ENCODE peak calls at places on chromosome 13, in five cellular contexts. One of them, this sample, is unnamed.

GRCh38 chr13:98385591-98385990 is 191.3 kb downstream of the STK24 start:
- DNase-seq in lung: no peak
- DNase-seq in colonic mucosa: no peak
- DNase-seq in H7: no peak
- DNase-seq in sigmoid colon: no peak
- DNase-seq in this sample: no peak

GRCh38 chr13:85798999-85799646 is at the start of gene SLITRK6:
- DNase-seq in H7: peak; percentile 3
- DNase-seq in sigmoid colon: no peak
- DNase-seq in lung: no peak
- DNase-seq in colonic mucosa: peak; percentile 18
- DNase-seq in this sample: no peak

GRCh38 chr13:30429721-30430694 is 7.7 kb downstream of the UBE2L5 start:
- DNase-seq in colonic mucosa: no peak
- DNase-seq in lung: no peak
- DNase-seq in sigmoid colon: no peak
- DNase-seq in H7: no peak
- DNase-seq in this sample: no peak

GRCh38 chr13:91647361-91647970 is 249.0 kb downstream of the GPC5 start:
- DNase-seq in sigmoid colon: no peak
- DNase-seq in H7: peak; percentile 36
- DNase-seq in lung: no peak
- DNase-seq in colonic mucosa: peak; percentile 18
- DNase-seq in this sample: no peak

GRCh38 chr13:29654807-29655547 is 59.5 kb upstream of the SLC7A1 start:
- DNase-seq in lung: no peak
- DNase-seq in sigmoid colon: no peak
- DNase-seq in colonic mucosa: no peak
- DNase-seq in H7: no peak
- DNase-seq in this sample: no peak

GRCh38 chr13:102999498-102999897 is 66.7 kb downstream of the SLC10A2 start:
- DNase-seq in lung: no peak
- DNase-seq in colonic mucosa: no peak
- DNase-seq in sigmoid colon: no peak
- DNase-seq in H7: no peak
- DNase-seq in this sample: no peak

GRCh38 chr13:23292596-23292995 is 111.8 kb downstream of the SGCG start:
- DNase-seq in lung: no peak
- DNase-seq in sigmoid colon: no peak
- DNase-seq in H7: no peak
- DNase-seq in colonic mucosa: no peak
- DNase-seq in this sample: no peak

GRCh38 chr13:100721885-100722512 is 47.4 kb upstream of the TMTC4 start:
- DNase-seq in colonic mucosa: peak; percentile 44
- DNase-seq in H7: peak; percentile 72
- DNase-seq in sigmoid colon: no peak
- DNase-seq in lung: peak; percentile 40
- DNase-seq in this sample: no peak

GRCh38 chr13:28047784-28048388 is 52.5 kb downstream of the FLT3 start:
- DNase-seq in colonic mucosa: no peak
- DNase-seq in sigmoid colon: no peak
- DNase-seq in H7: no peak
- DNase-seq in lung: no peak
- DNase-seq in this sample: no peak

GRCh38 chr13:39682310-39682709 is 26.8 kb downstream of the COG6 start:
- DNase-seq in lung: no peak
- DNase-seq in sigmoid colon: no peak
- DNase-seq in colonic mucosa: no peak
- DNase-seq in H7: no peak
- DNase-seq in this sample: no peak

GRCh38 chr13:39682788-39683187 is 27.3 kb downstream of the COG6 start:
- DNase-seq in colonic mucosa: no peak
- DNase-seq in H7: no peak
- DNase-seq in lung: no peak
- DNase-seq in sigmoid colon: no peak
- DNase-seq in this sample: no peak

GRCh38 chr13:20125129-20125782 is 35.6 kb downstream of the GJA3 start:
- DNase-seq in H7: no peak
- DNase-seq in lung: no peak
- DNase-seq in colonic mucosa: no peak
- DNase-seq in sigmoid colon: peak; percentile 46
- DNase-seq in this sample: no peak

GRCh38 chr13:31638577-31638976 is 100.7 kb upstream of the RXFP2 start:
- DNase-seq in sigmoid colon: no peak
- DNase-seq in colonic mucosa: no peak
- DNase-seq in H7: no peak
- DNase-seq in lung: no peak
- DNase-seq in this sample: no peak

GRCh38 chr13:20197361-20197834 is 4.7 kb upstream of the GJB2 start:
- DNase-seq in lung: no peak
- DNase-seq in colonic mucosa: no peak
- DNase-seq in sigmoid colon: no peak
- DNase-seq in H7: peak; percentile 75
- DNase-seq in this sample: no peak

GRCh38 chr13:27428160-27428559 is 3.7 kb downstream of the GTF3A start:
- DNase-seq in lung: no peak
- DNase-seq in H7: no peak
- DNase-seq in sigmoid colon: no peak
- DNase-seq in colonic mucosa: no peak
- DNase-seq in this sample: no peak

GRCh38 chr13:114263590-114263989 is 17.8 kb upstream of the UPF3A start:
- DNase-seq in colonic mucosa: no peak
- DNase-seq in H7: no peak
- DNase-seq in sigmoid colon: no peak
- DNase-seq in lung: no peak
- DNase-seq in this sample: no peak

GRCh38 chr13:40064723-40065122 is 409.3 kb downstream of the COG6 start:
- DNase-seq in sigmoid colon: no peak
- DNase-seq in colonic mucosa: no peak
- DNase-seq in lung: no peak
- DNase-seq in H7: no peak
- DNase-seq in this sample: no peak

GRCh38 chr13:76848596-76848995 is 37.6 kb downstream of the KCTD12 start:
- DNase-seq in H7: no peak
- DNase-seq in colonic mucosa: no peak
- DNase-seq in lung: peak; percentile 49
- DNase-seq in sigmoid colon: peak; percentile 71
- DNase-seq in this sample: peak; percentile 48

GRCh38 chr13:51802601-51803000 is 1.4 kb downstream of the DHRS12 start:
- DNase-seq in lung: no peak
- DNase-seq in colonic mucosa: no peak
- DNase-seq in H7: no peak
- DNase-seq in sigmoid colon: peak; percentile 41
- DNase-seq in this sample: no peak

DNA sequence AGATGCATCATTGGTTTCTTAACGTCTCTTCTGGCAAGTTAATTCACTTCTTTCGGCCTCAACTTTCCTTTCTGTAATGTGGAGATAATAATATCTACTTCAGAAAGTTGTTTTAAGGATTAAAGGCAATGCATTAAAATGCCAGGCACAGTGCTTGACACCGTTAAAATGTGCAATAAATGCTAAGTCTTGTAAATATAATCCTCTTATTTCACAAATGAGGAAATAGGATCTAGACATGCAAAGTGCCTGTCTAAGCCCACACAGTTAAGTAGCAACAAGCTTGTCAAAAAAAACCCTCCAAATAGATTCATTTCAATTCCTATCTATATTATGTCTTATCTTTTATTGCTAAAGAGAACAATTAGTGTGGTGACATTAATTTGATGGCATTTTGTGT is 86.4 kb upstream of the TSC22D1 start:
- DNase-seq in colonic mucosa: no peak
- DNase-seq in sigmoid colon: no peak
- DNase-seq in lung: no peak
- DNase-seq in H7: no peak
- DNase-seq in this sample: no peak
- H3K27me3 ChIP-seq in colonic mucosa: no peaks in the 10 kb centered on the region
- H3K27me3 ChIP-seq in sigmoid colon: no peaks in the 10 kb centered on the region
- H3K27me3 ChIP-seq in lung: no peaks in the 10 kb centered on the region
- H3K27me3 ChIP-seq in H7: no peaks in the 10 kb centered on the region
- H3K27me3 ChIP-seq in this sample: no peaks in the 10 kb centered on the region

GRCh38 chr13:21673592-21674270 is 2.9 kb downstream of the FGF9 start:
- DNase-seq in lung: no peak
- DNase-seq in H7: peak; percentile 90
- DNase-seq in sigmoid colon: peak; percentile 61
- DNase-seq in colonic mucosa: peak; percentile 56
- DNase-seq in this sample: peak; percentile 65

GRCh38 chr13:21675095-21676007 is 4.5 kb downstream of the FGF9 start:
- DNase-seq in H7: peak; percentile 86
- DNase-seq in sigmoid colon: peak; percentile 63
- DNase-seq in colonic mucosa: peak; percentile 61
- DNase-seq in lung: no peak
- DNase-seq in this sample: peak; percentile 66

GRCh38 chr13:21677075-21677628 is 6.3 kb downstream of the FGF9 start:
- DNase-seq in colonic mucosa: no peak
- DNase-seq in lung: no peak
- DNase-seq in H7: no peak
- DNase-seq in sigmoid colon: no peak
- DNase-seq in this sample: no peak

GRCh38 chr13:21674271-21675009 is 3.6 kb downstream of the FGF9 start:
- DNase-seq in H7: peak; percentile 88
- DNase-seq in sigmoid colon: peak; percentile 67
- DNase-seq in colonic mucosa: peak; percentile 36
- DNase-seq in lung: no peak
- DNase-seq in this sample: no peak

GRCh38 chr13:21676611-21677021 is 5.7 kb downstream of the FGF9 start:
- DNase-seq in H7: peak; percentile 73
- DNase-seq in lung: no peak
- DNase-seq in sigmoid colon: peak; percentile 62
- DNase-seq in colonic mucosa: peak; percentile 59
- DNase-seq in this sample: no peak
- H3K27me3 ChIP-seq in H7: peaks cover 53% of the 10 kb centered on the region
- H3K27me3 ChIP-seq in lung: no peaks in the 10 kb centered on the region
- H3K27me3 ChIP-seq in sigmoid colon: peaks cover 60% of the 10 kb centered on the region
- H3K27me3 ChIP-seq in colonic mucosa: peaks cover 10% of the 10 kb centered on the region
- H3K27me3 ChIP-seq in this sample: no peaks in the 10 kb centered on the region

DNA sequence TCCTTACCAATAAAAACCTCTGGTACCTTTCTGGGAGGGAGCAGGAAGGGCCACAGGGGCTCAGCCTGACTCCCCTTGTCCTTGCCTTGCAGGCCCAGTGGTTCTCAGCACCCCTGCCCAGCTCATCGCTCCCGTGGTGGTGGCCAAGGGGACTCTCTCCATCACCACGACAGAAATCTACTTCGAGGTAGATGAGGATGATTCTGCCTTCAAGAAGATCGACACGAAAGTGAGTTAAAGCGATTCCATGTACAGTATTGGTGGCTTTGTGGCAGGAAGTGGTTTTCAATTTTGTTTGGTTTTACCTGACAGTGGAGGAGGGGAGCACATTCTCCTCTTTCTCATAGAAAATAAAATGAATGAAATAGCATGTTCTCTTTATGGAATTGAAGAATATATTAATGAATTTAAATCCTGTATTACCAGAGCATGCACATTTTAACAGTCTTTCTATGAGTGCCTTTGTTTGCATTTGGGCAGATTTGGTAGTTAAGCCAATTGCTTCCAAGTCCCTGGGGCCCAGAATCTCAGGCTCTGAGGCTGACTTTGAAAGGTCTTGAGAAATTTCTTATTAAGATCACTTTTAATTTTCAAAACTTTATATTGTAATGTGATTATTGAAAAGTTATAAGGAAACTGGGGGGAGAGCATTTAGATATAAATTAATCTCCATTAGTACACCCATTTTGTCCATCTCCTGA is 4.0 kb downstream of the MAB21L1 start:
- DNase-seq in sigmoid colon: no peak
- DNase-seq in lung: no peak
- DNase-seq in colonic mucosa: no peak
- DNase-seq in H7: peak; percentile 23
- DNase-seq in this sample: no peak
- H3K27me3 ChIP-seq in sigmoid colon: no peaks in the 10 kb centered on the region
- H3K27me3 ChIP-seq in lung: peaks cover 2% of the 10 kb centered on the region
- H3K27me3 ChIP-seq in colonic mucosa: peaks cover 16% of the 10 kb centered on the region
- H3K27me3 ChIP-seq in H7: peaks cover 72% of the 10 kb centered on the region
- H3K27me3 ChIP-seq in this sample: no peaks in the 10 kb centered on the region

GRCh38 chr13:36360863-36361262 is 14.7 kb upstream of the SPART start:
- DNase-seq in H7: no peak
- DNase-seq in colonic mucosa: no peak
- DNase-seq in sigmoid colon: no peak
- DNase-seq in lung: no peak
- DNase-seq in this sample: no peak
- H3K27me3 ChIP-seq in H7: peaks cover 13% of the 10 kb centered on the region
- H3K27me3 ChIP-seq in colonic mucosa: no peaks in the 10 kb centered on the region
- H3K27me3 ChIP-seq in sigmoid colon: no peaks in the 10 kb centered on the region
- H3K27me3 ChIP-seq in lung: no peaks in the 10 kb centered on the region
- H3K27me3 ChIP-seq in this sample: no peaks in the 10 kb centered on the region

GRCh38 chr13:46592410-46592809 is 39.4 kb downstream of the LRCH1 start:
- DNase-seq in colonic mucosa: no peak
- DNase-seq in sigmoid colon: no peak
- DNase-seq in H7: no peak
- DNase-seq in lung: no peak
- DNase-seq in this sample: no peak

GRCh38 chr13:46596501-46596900 is 43.5 kb downstream of the LRCH1 start:
- DNase-seq in sigmoid colon: no peak
- DNase-seq in H7: no peak
- DNase-seq in colonic mucosa: no peak
- DNase-seq in lung: no peak
- DNase-seq in this sample: no peak

GRCh38 chr13:46595136-46595917 is 42.4 kb downstream of the LRCH1 start:
- DNase-seq in sigmoid colon: no peak
- DNase-seq in colonic mucosa: no peak
- DNase-seq in H7: no peak
- DNase-seq in lung: no peak
- DNase-seq in this sample: no peak

GRCh38 chr13:46595918-46596315 is 42.9 kb downstream of the LRCH1 start:
- DNase-seq in H7: no peak
- DNase-seq in sigmoid colon: no peak
- DNase-seq in lung: no peak
- DNase-seq in colonic mucosa: no peak
- DNase-seq in this sample: no peak

DNA sequence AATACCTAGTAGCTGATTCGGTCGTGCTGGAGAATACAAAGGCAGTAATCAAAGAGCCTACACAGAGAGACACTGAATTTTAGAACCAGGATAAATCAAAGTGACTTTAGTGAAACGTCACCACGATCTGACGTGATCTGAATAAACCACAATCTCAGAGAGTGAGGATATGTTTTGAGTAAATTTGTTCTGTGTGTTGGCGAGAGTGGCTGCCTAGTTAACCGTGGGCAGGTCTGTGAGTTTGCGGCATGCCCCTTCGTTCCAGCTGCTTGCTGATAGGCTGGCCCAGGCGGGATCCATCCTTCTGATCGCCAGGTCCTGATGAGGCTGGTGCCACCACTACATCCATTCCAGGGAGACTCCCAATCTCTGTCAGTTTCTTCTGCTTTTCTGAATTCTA is 40.4 kb downstream of the LRCH1 start:
- DNase-seq in H7: no peak
- DNase-seq in sigmoid colon: no peak
- DNase-seq in lung: no peak
- DNase-seq in colonic mucosa: no peak
- DNase-seq in this sample: no peak
- H3K27me3 ChIP-seq in H7: no peaks in the 10 kb centered on the region
- H3K27me3 ChIP-seq in sigmoid colon: no peaks in the 10 kb centered on the region
- H3K27me3 ChIP-seq in lung: no peaks in the 10 kb centered on the region
- H3K27me3 ChIP-seq in colonic mucosa: no peaks in the 10 kb centered on the region
- H3K27me3 ChIP-seq in this sample: no peaks in the 10 kb centered on the region

This sample was measured in dorsolateral prefrontal cortex.